ENCODE peak calls at places on chromosomes 16 and 17, in six cellular contexts. N is H9, A is IMR-90, I is H1, F is neuronal stem cell, Z is trophoblast cell. Q is an unnamed sample.

GRCh38 chr17:66240630-66241029 is 11.4 kb upstream of the APOH start:
- DNase-seq in N (no peak), A (peak; percentile 74), I (no peak), F (no peak), Z (no peak), Q (peak; percentile 15)

GRCh38 chr16:85240982-85241924 is 129.0 kb upstream of the CIBAR2 start:
- DNase-seq in N (no peak), A (no peak), I (no peak), F (no peak), Z (no peak), Q (no peak)

GRCh38 chr17:82502207-82502606 is 17.3 kb upstream of the FOXK2 start:
- DNase-seq in N (no peak), A (peak; percentile 45), I (no peak), F (no peak), Z (no peak), Q (no peak)

GRCh38 chr17:42153919-42154491 is 784 bp downstream of the RAB5C start:
- DNase-seq in N (no peak), A (peak; percentile 29), I (no peak), F (no peak), Z (no peak), Q (peak; percentile 69)

GRCh38 chr17:9668532-9668931 is 23.2 kb downstream of the USP43 start:
- DNase-seq in N (no peak), A (no peak), I (no peak), F (no peak), Z (peak; percentile 70), Q (peak; percentile 87)

GRCh38 chr17:45149669-45150603 is 1.7 kb downstream of the HEXIM1 start:
- DNase-seq in N (peak; percentile 55), A (peak; percentile 51), I (no peak), F (no peak), Z (peak; percentile 25), Q (peak; percentile 66)

GRCh38 chr17:80453126-80453979 is 23.1 kb downstream of the NPTX1 start:
- DNase-seq in N (no peak), A (no peak), I (no peak), F (no peak), Z (no peak), Q (no peak)

GRCh38 chr17:49993423-49994037 is 1.5 kb downstream of the DLX3 start:
- DNase-seq in N (peak; percentile 86), A (no peak), I (no peak), F (no peak), Z (no peak), Q (no peak)

GRCh38 chr16:84380405-84380804 is 12.1 kb downstream of the ATP2C2 start:
- DNase-seq in N (no peak), A (no peak), I (no peak), F (no peak), Z (no peak), Q (no peak)

GRCh38 chr16:15949210-15950166 is at the start of gene ABCC1:
- DNase-seq in N (peak; percentile 52), A (no peak), I (no peak), F (peak; percentile 48), Z (no peak), Q (peak; percentile 41)

GRCh38 chr17:48841395-48841831 is 10.6 kb downstream of the CALCOCO2 start:
- DNase-seq in N (no peak), A (peak; percentile 76), I (no peak), F (no peak), Z (no peak), Q (peak; percentile 83)

GRCh38 chr17:8503807-8504206 is 68.1 kb downstream of the NDEL1 start:
- DNase-seq in N (no peak), A (no peak), I (no peak), F (no peak), Z (no peak), Q (no peak)

GRCh38 chr17:64340557-64340956 is 50.1 kb downstream of the PECAM1 start:
- DNase-seq in N (no peak), A (no peak), I (no peak), F (no peak), Z (no peak), Q (no peak)

GRCh38 chr17:19386974-19387920 is at the start of gene MFAP4:
- DNase-seq in N (peak; percentile 87), A (peak; percentile 90), I (no peak), F (no peak), Z (no peak), Q (peak; percentile 81)

GRCh38 chr17:83091257-83092141 is 12.1 kb downstream of the METRNL start:
- DNase-seq in N (no peak), A (no peak), I (no peak), F (no peak), Z (peak; percentile 42), Q (no peak)

GRCh38 chr17:7249830-7250229 is 1.7 kb downstream of the CTDNEP1 start:
- DNase-seq in N (no peak), A (no peak), I (no peak), F (no peak), Z (no peak), Q (no peak)

GRCh38 chr17:20787281-20787680 is 207.8 kb downstream of the CDRT15L2 start:
- DNase-seq in N (no peak), A (no peak), I (no peak), F (no peak), Z (no peak), Q (no peak)

GRCh38 chr16:67327774-67328173 is 1.2 kb downstream of the LRRC36 start:
- DNase-seq in N (no peak), A (no peak), I (no peak), F (no peak), Z (no peak), Q (no peak)

GRCh38 chr16:50259334-50260205 is 6.8 kb upstream of the ADCY7 start:
- DNase-seq in N (no peak), A (no peak), I (no peak), F (peak; percentile 57), Z (no peak), Q (peak; percentile 24)

GRCh38 chr17:27968206-27968732 is 74.2 kb upstream of the NLK start:
- DNase-seq in N (no peak), A (no peak), I (no peak), F (no peak), Z (no peak), Q (no peak)

GRCh38 chr16:72889616-72890235 is 158.2 kb downstream of the ZFHX3 start:
- DNase-seq in N (no peak), A (no peak), I (no peak), F (no peak), Z (peak; percentile 60), Q (no peak)

GRCh38 chr17:1367351-1367745 is 32.7 kb downstream of the YWHAE start:
- DNase-seq in N (no peak), A (peak; percentile 31), I (no peak), F (no peak), Z (no peak), Q (no peak)

GRCh38 chr16:67917140-67917851 is 14.4 kb downstream of the CTRL start:
- DNase-seq in N (no peak), A (peak; percentile 35), I (no peak), F (no peak), Z (no peak), Q (no peak)

DNA sequence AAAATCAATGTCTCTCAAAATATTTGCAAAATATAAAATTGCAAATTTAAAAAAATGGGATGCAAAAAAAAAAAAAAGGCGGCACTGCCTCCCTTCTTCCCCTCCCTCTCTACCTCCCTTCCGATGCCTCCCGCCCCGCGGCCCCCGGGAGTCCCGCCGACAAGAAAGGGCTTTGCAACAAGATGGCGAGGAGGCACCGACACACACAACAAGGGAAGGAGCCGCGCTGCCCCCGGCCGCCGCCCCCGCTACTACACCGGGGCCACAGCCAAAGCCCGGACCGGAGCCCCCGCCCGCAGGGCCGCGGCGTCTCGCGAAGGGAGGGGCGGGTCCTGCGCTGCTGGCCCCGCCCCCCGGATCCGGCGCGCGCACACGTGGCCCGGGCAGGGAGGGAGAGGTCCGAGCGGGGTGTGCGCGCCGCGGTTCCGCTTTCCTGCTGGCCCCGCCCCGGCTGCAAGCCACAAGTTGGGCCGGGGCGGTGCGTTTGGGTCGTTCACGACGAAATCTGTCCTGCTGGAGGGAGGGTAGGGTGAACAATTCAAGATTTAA is at the start of gene MNT:
- DNase-seq in N (peak; percentile 98), A (peak; percentile 92), I (peak; percentile 82), F (peak; percentile 94), Z (peak; percentile 92), Q (peak; percentile 95)
- H2AFZ ChIP-seq in N (no peak within 1 kb of the TSS), A (peak within 1 kb of the TSS; percentile 97), I (peak within 1 kb of the TSS; percentile 75), F (peak within 1 kb of the TSS; percentile 97), Z (peak within 1 kb of the TSS; percentile 67), Q (no peak within 1 kb of the TSS)

GRCh38 chr16:57734308-57734924 is 1.2 kb upstream of the KATNB1 start:
- DNase-seq in N (no peak), A (no peak), I (no peak), F (no peak), Z (no peak), Q (no peak)

GRCh38 chr16:57732683-57733082 is 2.9 kb upstream of the KATNB1 start:
- DNase-seq in N (no peak), A (no peak), I (no peak), F (no peak), Z (no peak), Q (no peak)

GRCh38 chr16:57730771-57731730 is 4.5 kb upstream of the KATNB1 start:
- DNase-seq in N (no peak), A (no peak), I (no peak), F (no peak), Z (no peak), Q (no peak)

GRCh38 chr16:57729182-57729484 is 6.4 kb upstream of the KATNB1 start:
- DNase-seq in N (no peak), A (no peak), I (no peak), F (no peak), Z (no peak), Q (no peak)

DNA sequence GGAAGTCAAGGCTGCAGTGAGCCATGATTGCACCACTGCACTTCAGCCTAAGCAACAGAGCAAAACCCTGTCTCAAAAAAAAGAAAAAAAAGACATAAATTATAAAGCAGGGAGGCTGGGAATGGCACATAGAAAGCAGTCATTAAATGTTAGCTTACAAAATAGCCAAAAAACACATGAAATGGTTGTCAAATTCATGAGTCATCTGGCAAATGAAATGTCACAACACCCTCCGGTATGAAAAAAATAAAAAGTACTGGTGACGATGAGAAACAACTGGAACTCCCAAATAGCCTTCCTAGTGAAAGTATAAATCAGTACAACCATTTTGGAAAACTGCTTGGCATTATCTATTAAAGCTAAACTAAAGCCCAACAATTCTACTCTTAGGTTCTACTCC is 3.6 kb upstream of the KATNB1 start:
- DNase-seq in N (no peak), A (peak; percentile 25), I (no peak), F (no peak), Z (no peak), Q (peak; percentile 24)
- H4K91ac ChIP-seq in N (no peak overlapping the region), A (no peak overlapping the region), I (no peak overlapping the region), F (no peak overlapping the region), Z (no peak overlapping the region), Q (no peak overlapping the region)

DNA sequence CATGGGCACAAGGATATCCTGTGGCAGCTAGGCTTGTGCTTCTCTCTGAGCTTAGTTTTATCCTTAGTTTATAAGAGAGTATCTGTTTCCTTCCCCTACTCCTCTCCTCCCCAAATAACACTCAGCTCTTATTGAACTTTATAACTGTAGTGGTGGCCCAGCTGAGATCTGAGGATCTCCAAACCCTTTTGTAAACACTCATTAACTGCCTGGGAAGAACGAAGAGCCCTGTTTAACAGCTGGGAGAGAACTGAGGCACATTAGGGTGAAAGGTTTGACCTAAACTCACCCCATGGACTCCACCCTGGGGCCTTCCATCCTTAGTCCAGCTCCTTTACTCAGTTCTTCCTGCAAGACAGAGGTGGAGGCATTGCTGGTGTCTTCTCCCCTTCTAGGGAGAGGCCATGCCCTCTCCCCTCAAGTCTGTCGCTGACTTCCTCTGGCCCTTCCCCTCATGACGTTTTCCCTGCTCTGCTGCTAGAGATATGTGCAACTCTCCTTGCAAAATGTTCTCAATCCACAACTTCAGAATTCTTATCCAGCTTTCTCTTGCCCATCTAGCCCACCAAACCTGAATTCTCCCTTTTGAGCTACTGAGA is 1.2 kb upstream of the RARA start:
- DNase-seq in N (no peak), A (no peak), I (no peak), F (no peak), Z (no peak), Q (peak; percentile 68)
- H2BK5ac ChIP-seq in N (no peak overlapping the region), A (peak overlapping the region; percentile 5), I (no peak overlapping the region), F (no peak overlapping the region), Z (no peak overlapping the region), Q (no peak overlapping the region)

GRCh38 chr17:73324711-73325526 is 13.1 kb upstream of the CDC42EP4 start:
- DNase-seq in N (no peak), A (no peak), I (no peak), F (no peak), Z (no peak), Q (no peak)
- H2AFZ ChIP-seq in N (no peak overlapping the region), A (peak overlapping the region; percentile 65), I (no peak overlapping the region), F (peak overlapping the region; percentile 67), Z (peak overlapping the region; percentile 6), Q (no peak overlapping the region)